ENCODE peak calls at places on chromosomes 16 and 17, in seven cellular contexts. T is lung, S is uterus, C is body of pancreas, L is aorta, P is HCT116, E is dorsolateral prefrontal cortex. M is an unnamed sample.

GRCh38 chr16:65285128-65286120 is 163.6 kb upstream of the CDH11 start:
- DNase-seq in T (no peak), S (no peak), C (no peak), L (no peak), P (no peak), E (no peak), M (no peak)

GRCh38 chr17:70093163-70093562 is 18.1 kb downstream of the KCNJ16 start:
- DNase-seq in T (no peak), S (no peak), C (no peak), L (no peak), P (no peak), E (no peak), M (no peak)

GRCh38 chr16:529012-529575 is 1.6 kb downstream of the CAPN15 start:
- DNase-seq in T (no peak), S (no peak), C (peak), L (no peak), P (no peak), E (no peak), M (no peak)

GRCh38 chr16:17318200-17318599 is 152.6 kb downstream of the XYLT1 start:
- DNase-seq in T (no peak), S (no peak), C (peak), L (no peak), P (no peak), E (no peak), M (peak)

GRCh38 chr16:4689864-4690704 is 3.3 kb upstream of the NUDT16L1 start:
- DNase-seq in T (no peak), S (no peak), C (no peak), L (no peak), P (no peak), E (no peak), M (no peak)

GRCh38 chr17:41965694-41966375 is 760 bp upstream of the CNP start:
- DNase-seq in T (peak), S (peak), C (peak), L (no peak), P (peak), E (peak), M (peak)

GRCh38 chr16:1262210-1262845 is 6.5 kb downstream of the TPSD1 start:
- DNase-seq in T (no peak), S (no peak), C (no peak), L (no peak), P (no peak), E (no peak), M (no peak)

GRCh38 chr17:76145231-76146052 is 4.4 kb upstream of the FOXJ1 start:
- DNase-seq in T (no peak), S (no peak), C (no peak), L (peak), P (no peak), E (no peak), M (no peak)

GRCh38 chr17:40558300-40558584 is 7.0 kb downstream of the CCR7 start:
- DNase-seq in T (no peak), S (no peak), C (no peak), L (peak), P (no peak), E (no peak), M (no peak)

GRCh38 chr17:76529224-76529642 is 8.3 kb downstream of the CYGB start:
- DNase-seq in T (peak), S (peak), C (peak), L (peak), P (no peak), E (peak), M (peak)

GRCh38 chr17:45895969-45896793 is 1.8 kb downstream of the MAPT start:
- DNase-seq in T (no peak), S (no peak), C (no peak), L (peak), P (no peak), E (no peak), M (no peak)
- H3K4me3 ChIP-seq in T (no peak), S (no peak), C (no peak), L (peak), P (peak), E (peak), M (peak)

GRCh38 chr16:79597775-79598174 is 2.8 kb downstream of the MAF start:
- DNase-seq in T (no peak), S (no peak), C (no peak), L (no peak), P (no peak), E (no peak), M (no peak)

GRCh38 chr16:79598341-79599181 is 2.0 kb downstream of the MAF start:
- DNase-seq in T (peak), S (peak), C (peak), L (peak), P (no peak), E (peak), M (peak)

GRCh38 chr16:79595261-79595660 is 5.3 kb downstream of the MAF start:
- DNase-seq in T (no peak), S (no peak), C (no peak), L (no peak), P (no peak), E (no peak), M (no peak)

GRCh38 chr16:79595916-79596450 is 4.6 kb downstream of the MAF start:
- DNase-seq in T (no peak), S (no peak), C (no peak), L (no peak), P (no peak), E (no peak), M (no peak)

GRCh38 chr16:79597277-79597676 is 3.3 kb downstream of the MAF start:
- DNase-seq in T (no peak), S (no peak), C (no peak), L (no peak), P (no peak), E (no peak), M (no peak)
- H3K27ac ChIP-seq in T (no peak), S (peak), C (peak), L (no peak), P (no peak), E (no peak), M (peak)

DNA sequence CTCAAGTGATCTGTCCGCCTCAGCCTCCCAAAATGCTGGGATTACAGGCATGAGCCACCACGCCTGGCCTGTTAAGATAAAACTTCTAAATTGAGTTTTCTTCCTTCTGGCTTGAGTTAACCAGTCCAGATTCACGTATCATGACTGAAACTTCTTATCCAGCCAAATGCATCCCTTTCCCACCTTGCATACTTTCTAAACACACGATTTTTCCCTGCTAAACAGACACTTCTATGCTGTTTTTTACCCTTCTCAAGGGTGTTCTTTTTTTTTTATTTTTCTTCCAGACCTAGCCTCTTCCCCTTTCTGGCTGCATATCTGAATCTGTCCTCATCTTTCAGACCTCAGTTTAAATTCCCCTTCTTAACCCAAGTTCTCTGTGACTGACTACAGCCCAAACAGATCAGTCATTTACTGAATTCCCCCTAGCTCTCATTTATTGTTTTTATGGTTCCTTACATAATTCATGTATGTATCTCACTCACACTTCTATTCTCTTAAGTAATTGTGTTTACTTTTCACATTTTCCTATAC is 5.4 kb downstream of the EVI2B start:
- DNase-seq in T (no peak), S (no peak), C (no peak), L (no peak), P (no peak), E (no peak), M (no peak)
- H3K4me3 ChIP-seq in T (no peak), S (no peak), C (no peak), L (no peak), P (no peak), E (no peak), M (no peak)

GRCh38 chr17:61510237-61510636 is 58.0 kb downstream of the TBX4 start:
- DNase-seq in T (no peak), S (no peak), C (no peak), L (no peak), P (no peak), E (no peak), M (no peak)
- H3K27ac ChIP-seq in T (no peak), S (no peak), C (no peak), L (no peak), P (no peak), E (no peak), M (no peak)

M was measured in prostate gland.